ENCODE peak calls at places on chromosomes 16 and 17, in nine cellular contexts. K, H, U, C, A, G, P, O and B are unnamed samples.

GRCh38 chr17:82302991-82303943 is 14.1 kb downstream of the CD7 start:
- DNase-seq in G (no peak), K (no peak), P (no peak), H (no peak), A (no peak), C (no peak), O (no peak), U (no peak), B (no peak)

GRCh38 chr16:38941-39892 is 14.2 kb downstream of the POLR3K start:
- DNase-seq in K (peak), C (no peak), A (no peak), G (no peak), P (peak), U (peak), O (no peak), H (no peak), B (no peak)

GRCh38 chr17:69523252-69523861 is 108.9 kb downstream of the MAP2K6 start:
- DNase-seq in H (no peak), P (peak), C (peak), K (no peak), A (peak), U (peak), G (peak), O (peak), B (peak)

GRCh38 chr17:77862890-77863813 is 95.4 kb upstream of the TNRC6C start:
- DNase-seq in G (no peak), C (no peak), U (no peak), P (no peak), A (no peak), H (peak), O (no peak), K (no peak), B (no peak)

GRCh38 chr17:78883090-78883532 is 19.9 kb downstream of the CEP295NL start:
- DNase-seq in K (peak), H (peak), A (peak), U (no peak), G (no peak), O (peak), P (peak), C (no peak), B (peak)

GRCh38 chr16:81164958-81165357 is 68.8 kb upstream of the GCSH start:
- DNase-seq in K (no peak), U (no peak), C (no peak), P (no peak), H (no peak), O (no peak), G (no peak), A (no peak), B (no peak)

GRCh38 chr16:54231336-54231735 is 55.3 kb downstream of the IRX3 start:
- DNase-seq in G (no peak), O (no peak), H (no peak), A (no peak), K (no peak), C (no peak), U (no peak), P (no peak), B (no peak)

GRCh38 chr17:27239046-27239445 is 54.9 kb upstream of the WSB1 start:
- DNase-seq in P (no peak), G (no peak), A (no peak), H (no peak), O (no peak), C (no peak), K (no peak), U (no peak), B (no peak)

GRCh38 chr17:73641779-73642580 is 2.3 kb downstream of the SDK2 start:
- DNase-seq in A (no peak), G (no peak), P (no peak), O (no peak), K (no peak), U (no peak), C (no peak), H (no peak), B (no peak)

GRCh38 chr17:13727441-13728171 is 125.9 kb upstream of the HS3ST3A1 start:
- DNase-seq in O (peak), K (no peak), A (no peak), C (no peak), G (peak), P (no peak), U (no peak), H (no peak), B (peak)

GRCh38 chr17:67165201-67165600 is 79.8 kb downstream of the HELZ start:
- DNase-seq in C (no peak), G (no peak), H (peak), P (no peak), O (no peak), U (no peak), K (no peak), A (no peak), B (no peak)

GRCh38 chr16:81008151-81008789 is 1.3 kb downstream of the CENPN start:
- DNase-seq in H (no peak), A (no peak), G (no peak), K (no peak), P (no peak), O (no peak), C (no peak), U (no peak), B (no peak)

GRCh38 chr17:72444517-72445054 is 323.8 kb downstream of the SOX9 start:
- DNase-seq in K (no peak), H (no peak), G (no peak), P (no peak), U (no peak), C (no peak), A (no peak), O (no peak), B (no peak)

GRCh38 chr17:5203908-5204294 is 12.2 kb upstream of the ZNF594 start:
- DNase-seq in C (no peak), O (peak), P (no peak), G (peak), U (no peak), A (no peak), K (no peak), H (no peak), B (peak)

GRCh38 chr16:11149011-11149616 is 106.9 kb downstream of the SOCS1 start:
- DNase-seq in O (peak), P (no peak), H (no peak), A (no peak), C (no peak), K (no peak), G (no peak), U (no peak), B (peak)

GRCh38 chr16:65122974-65123845 is 1.3 kb upstream of the CDH11 start:
- DNase-seq in P (no peak), A (no peak), U (no peak), G (no peak), O (peak), K (peak), C (peak), H (peak), B (peak)

GRCh38 chr16:88003736-88004135 is 52.5 kb downstream of the BANP start:
- DNase-seq in H (no peak), G (no peak), O (no peak), K (no peak), A (no peak), U (no peak), C (no peak), P (no peak), B (no peak)

GRCh38 chr17:82767041-82767754 is 15.3 kb downstream of the TBCD start:
- DNase-seq in H (no peak), O (peak), P (peak), C (peak), A (no peak), K (no peak), U (no peak), G (no peak), B (peak)

GRCh38 chr17:63843387-63844292 is 1.2 kb upstream of the SMARCD2 start:
- DNase-seq in K (peak), P (peak), O (peak), H (peak), C (no peak), G (peak), U (peak), A (no peak), B (peak)

GRCh38 chr17:20948984-20949777 is 93.6 kb downstream of the USP22 start:
- DNase-seq in O (no peak), U (no peak), K (no peak), G (no peak), P (no peak), H (no peak), C (no peak), A (no peak), B (no peak)

GRCh38 chr17:62737513-62737912 is 70.6 kb downstream of the MARCHF10 start:
- DNase-seq in G (no peak), K (no peak), H (no peak), U (no peak), P (no peak), C (no peak), O (no peak), A (no peak), B (no peak)

GRCh38 chr17:77404812-77405581 is 264.2 kb downstream of the SEC14L1 start:
- DNase-seq in P (peak), U (no peak), C (no peak), K (no peak), H (no peak), O (peak), G (no peak), A (no peak), B (peak)

GRCh38 chr16:88116121-88116900 is 165.1 kb downstream of the BANP start:
- DNase-seq in P (no peak), U (no peak), A (no peak), C (no peak), H (no peak), G (no peak), O (peak), K (no peak), B (peak)

GRCh38 chr16:26802440-26802839 is 264.3 kb upstream of the C16orf82 start:
- DNase-seq in H (no peak), G (no peak), O (no peak), K (no peak), P (no peak), U (no peak), A (no peak), C (no peak), B (no peak)

GRCh38 chr17:30590086-30590485 is 112.9 kb downstream of the GOSR1 start:
- DNase-seq in P (no peak), U (no peak), K (no peak), A (no peak), G (no peak), O (peak), H (no peak), C (no peak), B (no peak)

GRCh38 chr16:53609536-53609935 is 94.1 kb downstream of the RPGRIP1L start:
- DNase-seq in C (no peak), K (no peak), P (no peak), O (no peak), H (no peak), U (no peak), A (no peak), G (no peak), B (no peak)

GRCh38 chr17:44733753-44734152 is 25.0 kb upstream of the ADAM11 start:
- DNase-seq in A (no peak), U (no peak), K (no peak), P (peak), G (no peak), H (no peak), C (peak), O (peak), B (peak)

GRCh38 chr17:82823004-82823403 is 16.8 kb downstream of the ZNF750 start:
- DNase-seq in K (no peak), P (no peak), C (peak), H (no peak), G (no peak), A (no peak), O (no peak), U (no peak), B (no peak)

GRCh38 chr17:77196251-77196650 is 55.5 kb downstream of the SEC14L1 start:
- DNase-seq in K (no peak), O (no peak), P (no peak), C (no peak), G (no peak), H (no peak), A (no peak), U (no peak), B (no peak)

GRCh38 chr17:2075336-2076056 is 20.6 kb downstream of the HIC1 start:
- DNase-seq in O (peak), H (peak), P (no peak), U (no peak), C (peak), G (no peak), K (no peak), A (no peak), B (peak)

GRCh38 chr17:29949708-29950107 is 8.3 kb downstream of the EFCAB5 start:
- DNase-seq in C (no peak), U (no peak), P (no peak), O (no peak), H (no peak), G (no peak), K (no peak), A (no peak), B (no peak)

GRCh38 chr16:11585460-11586374 is 1.0 kb downstream of the LITAF start:
- DNase-seq in A (no peak), K (peak), O (peak), C (no peak), P (peak), G (no peak), H (peak), U (peak), B (no peak)

GRCh38 chr16:69477546-69477945 is 53.1 kb downstream of the CYB5B start:
- DNase-seq in O (peak), G (no peak), P (no peak), H (no peak), A (no peak), U (no peak), C (no peak), K (no peak), B (peak)

GRCh38 chr16:89672177-89672941 is 14.1 kb upstream of the CDK10 start:
- DNase-seq in A (no peak), P (no peak), U (no peak), H (no peak), G (no peak), C (no peak), K (no peak), O (no peak), B (no peak)

GRCh38 chr16:89669755-89670154 is 12.1 kb downstream of the SPATA33 start:
- DNase-seq in H (no peak), U (no peak), C (no peak), P (no peak), O (no peak), A (no peak), G (no peak), K (no peak), B (no peak)

GRCh38 chr16:89667633-89668032 is 10.0 kb downstream of the SPATA33 start:
- DNase-seq in K (no peak), P (no peak), U (no peak), G (no peak), A (no peak), H (no peak), C (no peak), O (no peak), B (no peak)

GRCh38 chr16:89670496-89671431 is 13.1 kb downstream of the SPATA33 start:
- DNase-seq in K (no peak), A (no peak), C (no peak), G (no peak), U (no peak), O (peak), H (no peak), P (no peak), B (peak)

DNA sequence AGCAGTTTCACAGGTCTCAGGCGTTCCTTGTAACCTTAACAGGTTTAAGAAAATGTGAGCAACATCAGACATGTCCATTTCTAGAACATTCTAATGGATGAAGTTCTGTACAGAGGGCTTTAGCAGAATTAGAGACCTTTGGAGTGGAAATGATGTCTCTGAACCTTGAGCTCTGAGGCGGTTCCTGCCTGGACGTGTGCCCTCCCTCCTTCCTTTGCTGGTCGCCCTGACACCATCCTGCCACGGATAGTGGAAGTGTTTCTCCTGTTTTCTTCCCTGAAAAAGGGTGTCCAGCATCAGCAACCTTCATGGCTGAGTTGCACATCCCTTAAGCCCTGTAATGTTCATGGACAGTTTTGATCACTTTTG is 11.1 kb downstream of the SPATA33 start:
- DNase-seq in O (no peak), K (no peak), U (no peak), H (no peak), C (no peak), P (no peak), G (no peak), A (no peak), B (no peak)
- H3K4me3 ChIP-seq in O (no peak), K (no peak), U (no peak), H (no peak), C (no peak), P (no peak), G (no peak), A (no peak), B (no peak)

GRCh38 chr16:25693621-25694020 is 1.9 kb downstream of the HS3ST4 start:
- DNase-seq in C (no peak), A (no peak), U (no peak), G (no peak), K (no peak), O (no peak), H (no peak), P (no peak), B (no peak)
- H3K4me3 ChIP-seq in C (no peak), A (no peak), U (no peak), G (no peak), K (no peak), O (no peak), H (no peak), P (no peak), B (no peak)

GRCh38 chr17:48595107-48595999 is 1.8 kb upstream of the HOXB5 start:
- DNase-seq in C (no peak), G (no peak), O (no peak), A (no peak), P (no peak), U (no peak), H (no peak), K (no peak), B (no peak)

GRCh38 chr17:48597492-48597774 is 3.9 kb upstream of the HOXB5 start:
- DNase-seq in A (no peak), K (no peak), G (no peak), C (no peak), H (no peak), O (no peak), U (no peak), P (no peak), B (no peak)

GRCh38 chr17:48594412-48595106 is 980 bp upstream of the HOXB5 start:
- DNase-seq in P (no peak), A (no peak), U (no peak), G (no peak), O (no peak), K (no peak), C (no peak), H (no peak), B (no peak)

GRCh38 chr17:48596735-48597491 is 3.3 kb upstream of the HOXB5 start:
- DNase-seq in C (no peak), P (no peak), H (no peak), U (no peak), A (no peak), G (no peak), O (no peak), K (no peak), B (peak)

GRCh38 chr17:48596000-48596734 is 2.6 kb upstream of the HOXB5 start:
- DNase-seq in G (no peak), C (no peak), U (no peak), K (no peak), O (no peak), A (no peak), P (no peak), H (no peak), B (no peak)
- H3K4me3 ChIP-seq in G (peak), C (no peak), U (peak), K (peak), O (no peak), A (no peak), P (no peak), H (no peak), B (peak)

GRCh38 chr16:3256146-3256875 is at the start of gene MEFV:
- DNase-seq in U (no peak), A (no peak), H (no peak), P (peak), K (no peak), G (no peak), O (peak), C (no peak), B (peak)
- H3K4me3 ChIP-seq in U (no peak), A (no peak), H (no peak), P (no peak), K (peak), G (no peak), O (no peak), C (no peak), B (no peak)

GRCh38 chr16:51268237-51268636 is 117.2 kb upstream of the SALL1 start:
- DNase-seq in K (no peak), H (no peak), G (no peak), O (no peak), C (no peak), P (no peak), U (no peak), A (no peak), B (no peak)

GRCh38 chr16:51267676-51268075 is 116.6 kb upstream of the SALL1 start:
- DNase-seq in O (no peak), C (no peak), A (no peak), G (no peak), U (no peak), P (no peak), H (no peak), K (no peak), B (no peak)

GRCh38 chr16:51261919-51262318 is 110.8 kb upstream of the SALL1 start:
- DNase-seq in H (no peak), G (no peak), C (no peak), K (no peak), A (no peak), U (no peak), O (no peak), P (no peak), B (no peak)

DNA sequence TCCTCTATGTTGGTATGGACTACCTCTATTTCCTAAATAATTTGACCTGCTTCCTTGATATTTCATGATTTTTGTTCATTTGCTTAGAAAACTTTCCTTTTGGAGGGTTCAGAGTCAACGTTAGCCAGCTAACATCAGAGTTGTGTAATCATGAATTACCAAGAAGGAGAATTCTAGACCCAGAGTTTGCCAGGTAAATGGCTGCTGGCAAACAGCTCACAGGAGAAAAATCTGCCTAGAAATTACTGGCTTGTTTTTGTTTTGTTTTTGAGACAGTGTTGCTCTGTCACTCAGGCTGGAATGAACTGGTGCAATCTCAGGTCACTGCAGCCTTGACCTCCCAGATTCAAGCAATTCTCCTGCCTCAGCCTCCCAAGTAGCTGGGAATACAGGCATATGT is 111.4 kb upstream of the SALL1 start:
- DNase-seq in A (no peak), O (no peak), H (no peak), U (no peak), G (no peak), C (no peak), P (no peak), K (no peak), B (no peak)
- H3K4me3 ChIP-seq in A (no peak), O (no peak), H (no peak), U (no peak), G (no peak), C (no peak), P (no peak), K (no peak), B (no peak)

DNA sequence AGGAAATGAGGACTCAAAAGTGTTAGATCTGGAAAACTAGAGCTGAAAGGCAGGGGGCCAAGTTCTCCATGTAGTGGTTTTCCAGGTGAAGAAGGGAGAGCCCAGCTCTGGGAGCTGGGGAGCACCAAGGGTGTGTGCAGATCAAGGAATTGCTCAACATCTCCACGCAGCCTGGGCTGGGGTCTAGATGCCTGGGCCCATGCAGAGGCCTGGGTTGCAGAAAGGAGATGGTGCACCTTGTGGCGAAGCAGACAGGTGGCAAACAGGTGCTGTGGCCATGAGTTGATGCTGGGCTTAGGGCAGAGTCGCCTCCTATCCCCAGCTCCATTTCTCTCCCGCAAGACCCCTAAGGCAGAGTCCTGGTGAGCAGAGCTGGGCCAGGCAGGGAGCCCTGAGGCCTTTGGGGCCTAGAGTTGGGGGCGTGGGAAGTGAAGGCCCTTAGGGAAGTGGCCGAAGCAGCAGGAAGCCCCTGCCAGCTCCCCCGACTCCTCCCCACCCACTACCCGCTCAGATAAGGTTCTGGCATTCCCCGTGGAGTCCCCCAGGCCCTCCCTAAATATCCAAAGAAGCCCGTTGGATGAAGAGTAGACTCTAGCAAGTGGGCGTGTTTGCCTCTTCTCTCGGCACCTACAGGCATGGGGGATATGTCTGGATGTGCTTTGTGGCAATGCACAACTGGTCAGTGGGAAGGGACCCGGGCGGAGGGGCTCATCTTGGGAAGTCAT is 777 bp downstream of the FOXN1 start:
- DNase-seq in P (no peak), U (no peak), H (no peak), G (no peak), O (no peak), A (no peak), C (no peak), K (no peak), B (no peak)
- H3K4me3 ChIP-seq in P (no peak), U (no peak), H (no peak), G (no peak), O (no peak), A (no peak), C (no peak), K (no peak), B (no peak)